ENCODE peak calls at places on chromosome 22, in ten cellular contexts. S is body of pancreas, E is adrenal gland, H is breast epithelium, T is stomach, U is Peyer's patch, V is esophagus squamous epithelium, Z is H1, Q is HCT116, D is uterus. L is an unnamed sample. For H3K36me3, the result is how much of the 10 kb centered on the place peaks cover.

GRCh38 chr22:38432264-38432663 is 22.7 kb downstream of the KCNJ4 start:
- DNase-seq in S (no peak), E (peak), H (no peak), T (no peak), U (no peak), V (no peak), Z (no peak), Q (no peak), D (no peak), L (no peak)

GRCh38 chr22:32803020-32803758 is 1.7 kb downstream of the TIMP3 start:
- DNase-seq in S (no peak), E (no peak), H (no peak), T (no peak), U (no peak), V (no peak), Z (no peak), Q (no peak), D (peak), L (peak)

GRCh38 chr22:46287873-46288751 is 8.6 kb upstream of the GTSE1 start:
- DNase-seq in S (peak), E (peak), H (no peak), T (peak), U (peak), V (peak), Z (no peak), Q (no peak), D (no peak), L (no peak)

GRCh38 chr22:24432059-24432853 is 4.9 kb downstream of the ADORA2A start:
- DNase-seq in S (peak), E (peak), H (no peak), T (peak), U (peak), V (no peak), Z (no peak), Q (no peak), D (peak), L (peak)

GRCh38 chr22:49512471-49512870 is 315.2 kb downstream of the BRD1 start:
- DNase-seq in S (no peak), E (no peak), H (no peak), T (no peak), U (no peak), V (no peak), Z (no peak), Q (no peak), D (no peak), L (no peak)

GRCh38 chr22:38874529-38875222 is 2.7 kb upstream of the CBX6 start:
- DNase-seq in S (no peak), E (no peak), H (peak), T (peak), U (no peak), V (no peak), Z (no peak), Q (no peak), D (no peak), L (no peak)

GRCh38 chr22:45159652-45160462 is 3.9 kb upstream of the NUP50 start:
- DNase-seq in S (peak), E (no peak), H (no peak), T (peak), U (no peak), V (no peak), Z (no peak), Q (no peak), D (no peak), L (peak)

GRCh38 chr22:46587067-46587471 is 33.1 kb upstream of the GRAMD4 start:
- DNase-seq in S (no peak), E (no peak), H (no peak), T (no peak), U (peak), V (no peak), Z (no peak), Q (no peak), D (no peak), L (no peak)

GRCh38 chr22:37044634-37045625 is 6.6 kb upstream of the KCTD17 start:
- DNase-seq in S (no peak), E (no peak), H (no peak), T (no peak), U (no peak), V (no peak), Z (no peak), Q (no peak), D (no peak), L (no peak)

GRCh38 chr22:50577987-50578775 is at the start of gene CPT1B:
- DNase-seq in S (no peak), E (no peak), H (no peak), T (no peak), U (peak), V (no peak), Z (no peak), Q (no peak), D (no peak), L (no peak)
- H3K4me3 ChIP-seq in S (no peak), E (no peak), H (no peak), T (no peak), U (peak), V (peak), Z (no peak), Q (no peak), D (no peak), L (no peak)

GRCh38 chr22:17918840-17919239 is 105.5 kb downstream of the MICAL3 start:
- DNase-seq in S (no peak), E (no peak), H (peak), T (no peak), U (peak), V (no peak), Z (no peak), Q (no peak), D (no peak), L (no peak)

GRCh38 chr22:17919276-17920144 is 104.9 kb downstream of the MICAL3 start:
- DNase-seq in S (no peak), E (peak), H (no peak), T (no peak), U (peak), V (no peak), Z (no peak), Q (no peak), D (peak), L (no peak)

GRCh38 chr22:17920992-17921650 is 103.2 kb downstream of the MICAL3 start:
- DNase-seq in S (no peak), E (peak), H (no peak), T (no peak), U (no peak), V (no peak), Z (no peak), Q (no peak), D (no peak), L (no peak)

GRCh38 chr22:17921871-17922821 is 102.2 kb downstream of the MICAL3 start:
- DNase-seq in S (no peak), E (no peak), H (peak), T (no peak), U (peak), V (no peak), Z (peak), Q (no peak), D (peak), L (peak)

DNA sequence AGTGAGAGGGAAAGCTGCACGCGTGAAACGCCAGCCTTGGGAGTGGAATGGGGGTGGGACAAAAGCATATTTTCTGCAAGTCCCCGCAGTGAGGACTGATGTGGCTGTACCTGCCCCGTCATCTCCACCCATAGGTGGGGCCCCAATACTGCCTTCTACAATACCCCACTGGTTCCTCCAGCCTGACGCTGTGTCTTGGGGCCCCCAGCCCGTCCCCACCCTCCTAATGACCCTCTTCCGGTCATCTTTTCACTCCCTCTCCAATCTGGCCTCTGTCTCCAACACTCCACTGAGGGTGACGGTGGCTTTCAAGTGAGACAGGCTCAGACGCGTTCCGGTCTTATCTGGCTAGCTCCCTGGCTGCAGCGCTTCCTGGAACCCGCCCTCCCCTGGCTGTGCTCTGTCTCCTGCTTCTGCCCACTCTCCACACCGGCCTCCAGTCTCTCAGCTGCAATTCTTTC is 104.2 kb downstream of the MICAL3 start:
- DNase-seq in S (peak), E (peak), H (peak), T (peak), U (peak), V (no peak), Z (no peak), Q (no peak), D (peak), L (no peak)
- TF ChIP-seq POLR2A in S (no peak), E (peak), H (no peak), T (no peak), U (no peak), V (no peak), Z (no peak), Q (no peak), D (no peak), L (no peak)

GRCh38 chr22:42515896-42516295 is 3.7 kb downstream of the RRP7A start:
- DNase-seq in S (peak), E (peak), H (no peak), T (no peak), U (no peak), V (no peak), Z (no peak), Q (no peak), D (no peak), L (peak)
- H3K36me3 ChIP-seq in S (under half), E (under half), H (under half), T (half or more), U (under half), V (under half), Z (under half), Q (under half), D (under half), L (under half)

GRCh38 chr22:42931421-42932196 is 74.5 kb upstream of the ARFGAP3 start:
- DNase-seq in S (no peak), E (no peak), H (no peak), T (no peak), U (peak), V (no peak), Z (no peak), Q (no peak), D (no peak), L (no peak)
- H3K4me3 ChIP-seq in S (no peak), E (no peak), H (no peak), T (no peak), U (no peak), V (no peak), Z (no peak), Q (no peak), D (no peak), L (no peak)

DNA sequence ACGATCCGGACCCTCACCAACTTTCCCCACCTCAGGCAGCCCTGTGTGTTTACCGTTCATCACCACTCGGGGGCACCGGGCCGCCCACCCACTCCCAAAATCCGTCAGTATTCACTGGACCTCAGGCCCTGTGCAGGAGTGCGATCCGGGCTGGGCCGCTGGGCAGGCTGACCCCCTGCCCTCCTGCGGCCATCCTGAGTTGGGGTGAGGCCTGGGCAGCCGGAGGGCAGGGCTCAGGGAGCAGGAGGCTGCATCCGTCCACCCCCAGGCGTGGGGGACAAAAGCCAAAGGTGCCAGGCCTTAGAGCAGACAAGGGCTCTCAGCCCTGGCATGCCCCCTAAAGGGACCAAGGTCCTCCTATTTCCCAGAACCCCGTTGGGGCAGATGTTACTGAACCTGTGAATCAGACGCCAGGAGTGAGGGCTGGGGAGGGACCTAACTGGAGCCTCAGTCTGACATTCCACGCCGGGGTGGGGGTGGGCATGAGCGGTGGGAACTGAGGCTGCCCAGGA is 16.8 kb upstream of the TMEM191C start:
- DNase-seq in S (peak), E (peak), H (no peak), T (peak), U (peak), V (no peak), Z (peak), Q (no peak), D (peak), L (no peak)
- TF ChIP-seq POLR2A in S (no peak), E (no peak), H (no peak), T (no peak), U (no peak), V (no peak), Z (no peak), Q (no peak), D (no peak), L (no peak)

DNA sequence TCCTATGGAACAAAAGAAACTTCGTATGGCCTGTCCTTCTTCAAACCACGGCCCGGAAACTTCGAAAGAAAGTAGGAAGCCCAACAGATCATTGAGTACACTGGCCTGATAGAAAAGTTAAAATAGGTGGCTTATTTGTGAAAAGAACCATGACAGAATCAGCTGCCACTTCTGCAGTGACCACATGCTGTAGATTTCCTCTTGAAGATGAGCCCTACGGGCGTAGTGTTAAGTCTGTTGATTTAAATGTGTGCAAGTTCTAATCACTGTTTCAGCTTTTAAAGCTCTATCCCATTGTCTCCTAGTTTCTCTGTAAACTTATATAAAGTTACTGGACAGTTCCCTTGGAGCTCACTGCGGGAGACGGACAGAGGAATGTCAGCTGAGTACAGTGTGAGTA is 17.7 kb downstream of the SAMM50 start:
- DNase-seq in S (no peak), E (no peak), H (no peak), T (no peak), U (no peak), V (no peak), Z (no peak), Q (no peak), D (no peak), L (no peak)
- H3K36me3 ChIP-seq in S (under half), E (under half), H (under half), T (half or more), U (under half), V (under half), Z (under half), Q (under half), D (under half), L (half or more)

DNA sequence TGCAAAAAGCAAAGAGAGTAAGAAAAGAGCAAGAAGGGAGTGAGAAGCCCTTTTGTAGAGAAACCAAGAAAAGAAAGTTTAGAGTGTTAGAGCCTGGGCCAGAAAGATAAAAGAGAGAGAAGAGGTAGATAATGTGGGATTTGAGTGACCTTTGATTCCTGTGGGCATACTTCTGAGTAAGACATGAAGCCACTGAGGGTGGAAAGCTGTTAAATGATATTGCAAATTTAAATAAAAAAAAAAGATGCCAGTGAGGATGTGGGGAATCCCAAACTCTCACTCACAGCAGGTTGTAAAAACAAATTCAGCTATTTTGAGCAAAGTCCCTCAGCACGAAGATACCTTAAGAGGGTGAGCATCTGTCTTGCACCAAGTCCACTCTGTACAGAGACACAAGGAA is 59.4 kb upstream of the TOP3B start:
- DNase-seq in S (no peak), E (no peak), H (no peak), T (no peak), U (no peak), V (no peak), Z (no peak), Q (no peak), D (no peak), L (no peak)
- H3K4me3 ChIP-seq in S (no peak), E (no peak), H (no peak), T (no peak), U (no peak), V (no peak), Z (no peak), Q (no peak), D (no peak), L (no peak)

GRCh38 chr22:19466848-19467752 is 11.9 kb downstream of the UFD1 start:
- DNase-seq in S (no peak), E (no peak), H (no peak), T (no peak), U (no peak), V (no peak), Z (no peak), Q (no peak), D (no peak), L (no peak)
- TF ChIP-seq POLR2A in S (no peak), E (no peak), H (no peak), T (no peak), U (no peak), V (no peak), Z (no peak), Q (no peak), D (no peak), L (no peak)

GRCh38 chr22:27859336-27859735 is 57.8 kb upstream of the MN1 start:
- DNase-seq in S (no peak), E (no peak), H (no peak), T (no peak), U (no peak), V (no peak), Z (no peak), Q (no peak), D (no peak), L (no peak)

GRCh38 chr22:27853404-27853803 is 51.8 kb upstream of the MN1 start:
- DNase-seq in S (no peak), E (no peak), H (no peak), T (no peak), U (no peak), V (no peak), Z (no peak), Q (no peak), D (no peak), L (no peak)

GRCh38 chr22:27851974-27852713 is 50.6 kb upstream of the MN1 start:
- DNase-seq in S (no peak), E (no peak), H (no peak), T (no peak), U (no peak), V (no peak), Z (no peak), Q (no peak), D (no peak), L (no peak)

GRCh38 chr22:27863001-27863400 is 56.1 kb downstream of the PITPNB start:
- DNase-seq in S (no peak), E (no peak), H (no peak), T (no peak), U (no peak), V (no peak), Z (no peak), Q (no peak), D (no peak), L (no peak)

GRCh38 chr22:27857441-27857840 is 55.9 kb upstream of the MN1 start:
- DNase-seq in S (no peak), E (no peak), H (no peak), T (no peak), U (no peak), V (no peak), Z (no peak), Q (no peak), D (no peak), L (no peak)
- H3K36me3 ChIP-seq in S (under half), E (under half), H (under half), T (half or more), U (under half), V (under half), Z (under half), Q (half or more), D (under half), L (under half)

L was measured in right lobe of liver.